ENCODE peak calls at places on chromosome 18, in seven cellular contexts. M is WERI-Rb-1, K is aorta, L is GM23338, V is sigmoid colon, I is body of pancreas, U is K562. X is an unnamed sample.

GRCh38 chr18:9742588-9743131 is 34.6 kb downstream of the RAB31 start:
- DNase-seq in M (no peak), K (no peak), L (no peak), V (no peak), I (no peak), U (peak; percentile 54), X (no peak)

GRCh38 chr18:70132999-70133398 is 72.5 kb downstream of the RTTN start:
- DNase-seq in M (no peak), K (no peak), L (no peak), V (no peak), I (peak; percentile 14), U (no peak), X (no peak)

GRCh38 chr18:59332986-59333385 is 14.5 kb upstream of the CPLX4 start:
- DNase-seq in M (no peak), K (no peak), L (no peak), V (no peak), I (no peak), U (no peak), X (no peak)

GRCh38 chr18:58456625-58457024 is 172.3 kb downstream of the ALPK2 start:
- DNase-seq in M (no peak), K (no peak), L (no peak), V (no peak), I (no peak), U (no peak), X (no peak)

GRCh38 chr18:54805571-54806334 is 22.5 kb upstream of the RAB27B start:
- DNase-seq in M (no peak), K (no peak), L (no peak), V (no peak), I (no peak), U (peak; percentile 81), X (peak; percentile 49)

GRCh38 chr18:32040936-32041335 is 22.3 kb downstream of the RNF125 start:
- DNase-seq in M (no peak), K (no peak), L (no peak), V (no peak), I (no peak), U (no peak), X (no peak)

GRCh38 chr18:9876867-9877654 is 8.7 kb upstream of the TXNDC2 start:
- DNase-seq in M (peak; percentile 68), K (no peak), L (peak; percentile 27), V (no peak), I (peak; percentile 40), U (peak; percentile 98), X (no peak)

GRCh38 chr18:2894841-2895370 is 48.1 kb downstream of the EMILIN2 start:
- DNase-seq in M (peak; percentile 85), K (no peak), L (no peak), V (no peak), I (no peak), U (peak; percentile 36), X (no peak)

GRCh38 chr18:74496508-74497307 is 545 bp downstream of the CNDP2 start:
- DNase-seq in M (peak; percentile 78), K (peak; percentile 73), L (peak; percentile 66), V (peak; percentile 85), I (peak; percentile 68), U (peak; percentile 71), X (peak; percentile 58)

GRCh38 chr18:79851489-79851888 is 53.8 kb downstream of the KCNG2 start:
- DNase-seq in M (no peak), K (no peak), L (no peak), V (no peak), I (no peak), U (no peak), X (no peak)

GRCh38 chr18:24964213-24964612 is 387.8 kb downstream of the ZNF521 start:
- DNase-seq in M (no peak), K (no peak), L (peak; percentile 67), V (no peak), I (no peak), U (peak; percentile 43), X (no peak)

GRCh38 chr18:22163432-22163831 is 6.0 kb upstream of the GATA6 start:
- DNase-seq in M (no peak), K (no peak), L (no peak), V (no peak), I (no peak), U (no peak), X (no peak)
- H3K27me3 ChIP-seq in M (peaks cover 92% of the 10 kb centered on the region), K (no peaks in the 10 kb centered on the region), L (peaks cover 90% of the 10 kb centered on the region), V (peaks cover 48% of the 10 kb centered on the region), I (no peaks in the 10 kb centered on the region), U (peaks cover 50% of the 10 kb centered on the region), X (peaks cover 59% of the 10 kb centered on the region)

DNA sequence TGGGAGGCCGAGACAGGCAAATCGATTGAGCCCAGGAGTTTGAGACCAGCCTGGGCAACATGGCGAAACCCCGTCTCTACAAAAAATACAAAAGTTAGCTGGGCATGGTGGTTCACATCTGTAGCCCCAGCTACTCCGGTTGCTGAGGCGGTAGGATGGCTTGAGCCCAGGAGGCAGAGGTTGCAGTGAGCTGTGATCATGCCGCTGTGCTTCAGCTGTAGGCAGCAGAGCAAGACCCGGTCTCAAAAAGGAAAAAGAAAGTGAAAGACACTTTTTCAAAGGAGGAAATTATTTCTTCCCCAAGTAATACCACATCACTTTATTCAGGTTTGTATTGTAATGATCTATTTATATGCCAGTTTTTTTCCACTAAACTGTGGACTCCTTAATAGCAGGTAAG is 35.7 kb upstream of the TAF4B start:
- DNase-seq in M (no peak), K (no peak), L (no peak), V (no peak), I (no peak), U (no peak), X (no peak)
- H3K4me3 ChIP-seq in M (no peak overlapping the region), K (no peak overlapping the region), L (no peak overlapping the region), V (no peak overlapping the region), I (no peak overlapping the region), U (no peak overlapping the region), X (no peak overlapping the region)

GRCh38 chr18:22171263-22171838 is 2.0 kb downstream of the GATA6 start:
- DNase-seq in M (no peak), K (no peak), L (no peak), V (no peak), I (peak; percentile 49), U (no peak), X (no peak)
- H3K27me3 ChIP-seq in M (peaks cover 95% of the 10 kb centered on the region), K (no peaks in the 10 kb centered on the region), L (peaks cover 96% of the 10 kb centered on the region), V (peaks cover 41% of the 10 kb centered on the region), I (no peaks in the 10 kb centered on the region), U (peaks cover 57% of the 10 kb centered on the region), X (peaks cover 50% of the 10 kb centered on the region)

DNA sequence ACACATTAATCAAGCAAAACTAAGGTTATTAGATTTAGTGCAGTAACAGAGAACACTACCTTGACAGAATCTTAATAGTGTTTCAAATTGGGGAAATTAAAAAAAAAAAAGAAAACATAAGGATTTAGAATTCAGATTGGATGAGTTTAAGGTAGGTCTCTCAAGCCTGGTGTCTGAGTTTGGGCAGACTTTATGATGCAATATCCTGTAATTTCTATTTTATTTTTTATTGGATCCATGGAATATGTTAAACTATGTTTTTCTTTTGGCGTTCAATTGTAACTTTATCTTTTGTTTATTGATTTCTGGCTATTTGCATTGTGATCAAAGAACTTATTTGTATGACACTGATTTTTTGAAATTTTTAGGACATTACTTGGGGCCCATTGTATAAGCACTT is 394.1 kb upstream of the NETO1 start:
- DNase-seq in M (no peak), K (no peak), L (no peak), V (no peak), I (no peak), U (no peak), X (no peak)
- H3K4me3 ChIP-seq in M (no peak overlapping the region), K (no peak overlapping the region), L (no peak overlapping the region), V (no peak overlapping the region), I (no peak overlapping the region), U (peak overlapping the region; percentile 43), X (no peak overlapping the region)

DNA sequence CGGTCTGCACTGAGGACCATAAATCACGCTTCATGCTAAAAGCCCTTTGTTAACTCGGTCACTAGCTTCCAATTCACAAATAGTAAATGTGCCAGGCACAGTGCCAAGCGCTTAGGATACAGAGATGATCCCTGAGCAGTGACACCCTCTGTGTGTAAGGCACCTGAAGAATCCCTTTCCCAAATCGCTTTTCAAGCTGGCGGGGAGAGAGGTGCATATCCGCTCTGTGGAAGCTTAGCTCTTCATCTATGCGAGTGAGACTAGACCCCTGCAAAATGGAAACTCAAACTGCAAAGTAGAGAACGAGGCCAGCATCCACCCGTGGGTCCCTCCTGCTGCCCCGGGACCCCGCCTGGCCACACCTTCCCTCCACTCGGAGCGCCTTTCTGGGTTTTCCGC is 2.4 kb downstream of the PIEZO2 start:
- DNase-seq in M (no peak), K (no peak), L (peak; percentile 24), V (no peak), I (no peak), U (no peak), X (no peak)
- H3K27me3 ChIP-seq in M (peaks cover 31% of the 10 kb centered on the region), K (no peaks in the 10 kb centered on the region), L (peaks cover 62% of the 10 kb centered on the region), V (peaks cover 28% of the 10 kb centered on the region), I (peaks cover 26% of the 10 kb centered on the region), U (peaks cover 42% of the 10 kb centered on the region), X (no peaks in the 10 kb centered on the region)